ENCODE peak calls at places on chromosomes 11 and 22, in four cellular contexts. J, F, G and T are unnamed samples.

GRCh38 chr22:47632646-47633045 is 870.2 kb downstream of the TBC1D22A start:
- DNase-seq in J (no peak), F (no peak), G (no peak), T (no peak)

GRCh38 chr11:110337570-110338193 is 41.3 kb upstream of the RDX start:
- DNase-seq in J (peak; percentile 56), F (no peak), G (no peak), T (no peak)

GRCh38 chr22:27386186-27386585 is 415.4 kb downstream of the MN1 start:
- DNase-seq in J (no peak), F (no peak), G (no peak), T (no peak)

GRCh38 chr11:19696073-19696472 is 16.6 kb upstream of the NAV2 start:
- DNase-seq in J (no peak), F (no peak), G (no peak), T (no peak)

GRCh38 chr11:46332568-46333128 is 14.6 kb upstream of the DGKZ start:
- DNase-seq in J (no peak), F (peak; percentile 55), G (no peak), T (no peak)

GRCh38 chr11:69089258-69089657 is 40.5 kb downstream of the TPCN2 start:
- DNase-seq in J (peak; percentile 28), F (no peak), G (no peak), T (no peak)

GRCh38 chr11:106585061-106585460 is 433.2 kb downstream of the GUCY1A2 start:
- DNase-seq in J (no peak), F (no peak), G (peak; percentile 20), T (peak; percentile 18)

GRCh38 chr11:84817998-84818397 is 809.1 kb downstream of the DLG2 start:
- DNase-seq in J (no peak), F (no peak), G (no peak), T (no peak)

GRCh38 chr11:64291746-64292457 is 800 bp downstream of the KCNK4 start:
- DNase-seq in J (no peak), F (no peak), G (no peak), T (no peak)

GRCh38 chr11:123197711-123198110 is 2.7 kb upstream of the CLMP start:
- DNase-seq in J (no peak), F (no peak), G (no peak), T (no peak)

GRCh38 chr11:67539588-67539987 is 16.3 kb upstream of the CABP2 start:
- DNase-seq in J (peak; percentile 66), F (no peak), G (peak; percentile 25), T (no peak)

GRCh38 chr11:78220218-78221157 is 31.8 kb downstream of the USP35 start:
- DNase-seq in J (no peak), F (no peak), G (no peak), T (no peak)

GRCh38 chr11:111417766-111418435 is 38.8 kb upstream of the POU2AF1 start:
- DNase-seq in J (no peak), F (no peak), G (no peak), T (no peak)

GRCh38 chr22:33757041-33757440 is 163.2 kb downstream of the LARGE1 start:
- DNase-seq in J (no peak), F (no peak), G (no peak), T (no peak)

GRCh38 chr11:8090756-8091155 is 9.7 kb downstream of the TUB start:
- DNase-seq in J (peak; percentile 48), F (peak; percentile 85), G (peak; percentile 20), T (peak; percentile 46)

GRCh38 chr11:72741849-72742521 is 10.2 kb downstream of the ARAP1 start:
- DNase-seq in J (peak; percentile 25), F (no peak), G (no peak), T (no peak)

GRCh38 chr11:132539590-132540368 is 992.5 kb downstream of the OPCML start:
- DNase-seq in J (no peak), F (no peak), G (no peak), T (no peak)

GRCh38 chr11:69894126-69895047 is 75.2 kb upstream of the FGF3 start:
- DNase-seq in J (no peak), F (peak; percentile 8), G (no peak), T (no peak)

GRCh38 chr11:75853971-75854370 is 39.0 kb downstream of the UVRAG start:
- DNase-seq in J (no peak), F (no peak), G (no peak), T (no peak)

GRCh38 chr11:75760710-75761493 is 7.7 kb upstream of the DGAT2 start:
- DNase-seq in J (no peak), F (no peak), G (no peak), T (no peak)

GRCh38 chr11:61826930-61827572 is 1.0 kb upstream of the FADS2 start:
- DNase-seq in J (no peak), F (no peak), G (no peak), T (no peak)

GRCh38 chr11:41237386-41237785 is 222.1 kb downstream of the LRRC4C start:
- DNase-seq in J (no peak), F (no peak), G (no peak), T (no peak)

GRCh38 chr11:85602551-85603218 is 24.5 kb downstream of the DLG2 start:
- DNase-seq in J (no peak), F (no peak), G (no peak), T (no peak)

GRCh38 chr22:47063071-47063509 is 300.6 kb downstream of the TBC1D22A start:
- DNase-seq in J (no peak), F (no peak), G (no peak), T (no peak)

GRCh38 chr22:17475318-17476212 is 87.7 kb upstream of the SLC25A18 start:
- DNase-seq in J (no peak), F (no peak), G (no peak), T (no peak)

GRCh38 chr11:1072116-1072820 is 2.4 kb upstream of the MUC2 start:
- DNase-seq in J (peak; percentile 19), F (peak; percentile 8), G (no peak), T (no peak)

GRCh38 chr11:834371-835316 is 1.9 kb downstream of the CD151 start:
- DNase-seq in J (no peak), F (no peak), G (no peak), T (no peak)

GRCh38 chr11:106473089-106473722 is 395.7 kb downstream of the AASDHPPT start:
- DNase-seq in J (no peak), F (no peak), G (no peak), T (no peak)

GRCh38 chr11:128690746-128691091 is 3.2 kb upstream of the FLI1 start:
- DNase-seq in J (no peak), F (no peak), G (no peak), T (no peak)

GRCh38 chr22:21455334-21456089 is 11.7 kb upstream of the TMEM191C start:
- DNase-seq in J (no peak), F (peak; percentile 10), G (no peak), T (no peak)

GRCh38 chr11:102528618-102529017 is 1.9 kb downstream of the MMP7 start:
- DNase-seq in J (no peak), F (no peak), G (no peak), T (no peak)

GRCh38 chr11:14547440-14547839 is 27.3 kb upstream of the PSMA1 start:
- DNase-seq in J (no peak), F (no peak), G (peak; percentile 22), T (no peak)

GRCh38 chr11:121763526-121763925 is 310.8 kb upstream of the SORL1-AS1 start:
- DNase-seq in J (no peak), F (no peak), G (no peak), T (no peak)

GRCh38 chr22:39317756-39318506 is 1.5 kb downstream of the RPL3 start:
- DNase-seq in J (no peak), F (no peak), G (no peak), T (no peak)

GRCh38 chr22:35064664-35065063 is 1.3 kb upstream of the ISX start:
- DNase-seq in J (peak; percentile 76), F (no peak), G (peak; percentile 83), T (no peak)

DNA sequence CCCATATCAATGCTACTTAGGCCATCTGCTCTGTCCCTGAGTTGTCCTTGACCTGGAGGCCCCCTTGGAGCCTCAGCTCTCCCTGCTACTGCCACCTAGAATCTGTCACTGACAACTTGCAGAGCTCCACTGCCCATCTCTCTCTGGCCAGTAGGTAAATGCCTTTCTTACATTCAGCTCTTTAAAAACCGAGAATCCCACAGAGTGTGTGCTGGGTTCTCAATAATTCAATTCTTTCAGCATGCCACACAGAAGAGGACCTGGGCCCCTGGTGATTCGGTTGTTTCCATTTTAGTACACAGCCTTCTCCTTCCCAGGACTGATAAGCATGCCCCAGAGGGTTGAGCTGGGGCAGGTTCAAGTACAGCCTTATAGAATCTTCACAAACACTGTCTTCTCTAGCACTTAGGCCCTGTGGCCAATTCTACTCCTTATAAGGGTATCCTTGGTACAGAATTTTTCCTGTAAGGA is 22.0 kb upstream of the IPO7 start:
- DNase-seq in J (peak; percentile 69), F (no peak), G (peak; percentile 56), T (no peak)
- TF ChIP-seq ELF4 in J (no peak), F (no peak), G (no peak), T (no peak)

GRCh38 chr22:50015451-50016307 is 3.1 kb upstream of the IL17REL start:
- DNase-seq in J (no peak), F (no peak), G (no peak), T (no peak)
- TF ChIP-seq ELF4 in J (no peak), F (no peak), G (no peak), T (no peak)

DNA sequence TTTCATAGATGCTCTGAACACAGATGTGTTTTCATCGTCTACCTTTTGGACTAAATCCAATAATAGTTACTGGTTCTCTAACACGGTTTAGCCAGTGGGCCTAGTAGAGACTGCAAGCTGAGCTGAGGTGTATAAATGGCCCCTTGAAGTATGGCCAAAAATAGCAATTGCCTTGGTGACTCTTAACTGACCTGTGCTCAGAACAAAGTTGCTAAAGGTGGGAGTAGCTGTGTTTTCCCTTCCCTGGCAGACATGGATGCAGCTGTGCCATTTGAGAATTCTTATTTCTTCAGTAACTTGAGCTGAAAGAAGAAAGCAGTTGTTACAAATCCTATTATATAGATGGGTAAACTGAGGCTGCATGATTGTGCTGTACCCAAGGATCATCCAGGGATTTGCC is 610.2 kb upstream of the KIRREL3 start:
- DNase-seq in J (no peak), F (no peak), G (no peak), T (no peak)
- TF ChIP-seq ELF4 in J (no peak), F (no peak), G (no peak), T (no peak)

GRCh38 chr22:50032109-50032871 is 19.7 kb upstream of the IL17REL start:
- DNase-seq in J (no peak), F (no peak), G (no peak), T (no peak)

GRCh38 chr22:50027639-50028537 is 15.3 kb upstream of the IL17REL start:
- DNase-seq in J (no peak), F (no peak), G (no peak), T (no peak)

GRCh38 chr22:50032941-50033601 is 20.5 kb upstream of the IL17REL start:
- DNase-seq in J (no peak), F (no peak), G (no peak), T (no peak)

GRCh38 chr22:50031189-50032091 is 18.9 kb upstream of the IL17REL start:
- DNase-seq in J (no peak), F (no peak), G (no peak), T (no peak)

GRCh38 chr22:50030315-50031188 is 18.0 kb upstream of the IL17REL start:
- DNase-seq in J (peak; percentile 84), F (peak; percentile 93), G (peak; percentile 44), T (peak; percentile 82)
- TF ChIP-seq ELF4 in J (no peak), F (no peak), G (no peak), T (no peak)

GRCh38 chr11:112516261-112516660 is 255.6 kb upstream of the PLET1 start:
- DNase-seq in J (no peak), F (no peak), G (no peak), T (no peak)

GRCh38 chr11:112519749-112520148 is 259.1 kb upstream of the PLET1 start:
- DNase-seq in J (no peak), F (no peak), G (no peak), T (no peak)

GRCh38 chr11:112520293-112520692 is 259.6 kb upstream of the PLET1 start:
- DNase-seq in J (no peak), F (no peak), G (no peak), T (no peak)

GRCh38 chr11:112516771-112517170 is 256.1 kb upstream of the PLET1 start:
- DNase-seq in J (no peak), F (no peak), G (no peak), T (no peak)

GRCh38 chr11:112518371-112518770 is 257.7 kb upstream of the PLET1 start:
- DNase-seq in J (no peak), F (no peak), G (no peak), T (no peak)
- TF ChIP-seq ELF4 in J (no peak), F (no peak), G (no peak), T (no peak)